ENCODE peak calls at places on chromosomes 13 and 19, in four cellular contexts. B is H9, U is lower leg skin, C is tibial artery. F is an unnamed sample.

GRCh38 chr19:47891923-47892666 is 6.0 kb upstream of the SULT2A1 start:
- DNase-seq in B (peak), C (no peak), U (peak), F (no peak)

GRCh38 chr19:38691938-38692457 is 44.5 kb downstream of the ACTN4 start:
- DNase-seq in B (no peak), U (no peak), C (peak), F (no peak)

GRCh38 chr19:245457-245856 is 45.7 kb downstream of the PLPP2 start:
- DNase-seq in B (no peak), C (no peak), U (no peak), F (no peak)

GRCh38 chr19:41705393-41706174 is 2.8 kb upstream of the CEACAM5 start:
- DNase-seq in B (peak), U (peak), C (no peak), F (no peak)

GRCh38 chr19:55344444-55344843 is 4.8 kb downstream of the KMT5C start:
- DNase-seq in B (no peak), C (no peak), U (no peak), F (no peak)

GRCh38 chr19:19613456-19613855 is 5.0 kb downstream of the PBX4 start:
- DNase-seq in B (no peak), U (no peak), C (no peak), F (no peak)

GRCh38 chr19:55441692-55442321 is 1.3 kb downstream of the SHISA7 start:
- DNase-seq in C (no peak), U (no peak), B (peak), F (no peak)

GRCh38 chr13:25378528-25378927 is 6.8 kb downstream of the ATP8A2 start:
- DNase-seq in C (no peak), B (no peak), U (no peak), F (no peak)

GRCh38 chr13:33207616-33207964 is 78.0 kb downstream of the STARD13 start:
- DNase-seq in U (no peak), C (no peak), B (no peak), F (peak)

GRCh38 chr13:39410089-39410901 is 192.7 kb downstream of the LHFPL6 start:
- DNase-seq in U (no peak), B (no peak), C (no peak), F (no peak)

GRCh38 chr13:25473864-25474263 is 102.1 kb downstream of the ATP8A2 start:
- DNase-seq in U (no peak), B (no peak), C (no peak), F (no peak)

GRCh38 chr19:49555600-49556411 is 24.6 kb downstream of the NOSIP start:
- DNase-seq in C (peak), B (peak), U (peak), F (no peak)

GRCh38 chr19:37963190-37963947 is 56.4 kb downstream of the SIPA1L3 start:
- DNase-seq in B (no peak), U (peak), C (no peak), F (no peak)

GRCh38 chr19:48152552-48152951 is 17.6 kb downstream of the LIG1 start:
- DNase-seq in C (peak), B (peak), U (peak), F (peak)

GRCh38 chr19:40717325-40717879 is 490 bp downstream of the ITPKC start:
- DNase-seq in C (peak), B (no peak), U (peak), F (peak)

GRCh38 chr13:30042272-30042671 is 191.9 kb upstream of the UBL3 start:
- DNase-seq in U (no peak), B (no peak), C (no peak), F (no peak)

GRCh38 chr19:43489310-43489709 is 15.2 kb downstream of the PHLDB3 start:
- DNase-seq in U (no peak), C (no peak), B (no peak), F (peak)

GRCh38 chr19:47032171-47032811 is 12.7 kb downstream of the NPAS1 start:
- DNase-seq in B (peak), C (no peak), U (no peak), F (peak)

GRCh38 chr19:14530005-14530348 is 583 bp downstream of the TECR start:
- DNase-seq in B (no peak), U (no peak), C (no peak), F (no peak)

GRCh38 chr13:73058432-73058740 is 419 bp upstream of the KLF5 start:
- DNase-seq in U (no peak), B (no peak), C (no peak), F (no peak)

GRCh38 chr19:14081797-14082674 is 3.5 kb downstream of the C19orf67 start:
- DNase-seq in C (peak), B (no peak), U (no peak), F (peak)

GRCh38 chr13:106205871-106206270 is 329.6 kb downstream of the EFNB2 start:
- DNase-seq in C (no peak), U (no peak), B (no peak), F (no peak)

GRCh38 chr13:77061362-77061761 is 34.4 kb upstream of the FBXL3 start:
- DNase-seq in C (no peak), B (no peak), U (no peak), F (no peak)

GRCh38 chr19:34088292-34088691 is 84.0 kb upstream of the LSM14A start:
- DNase-seq in B (no peak), U (no peak), C (no peak), F (no peak)

GRCh38 chr13:66618702-66619101 is 611.4 kb downstream of the PCDH9 start:
- DNase-seq in U (no peak), C (no peak), B (no peak), F (no peak)

GRCh38 chr13:46839399-46839798 is 42.4 kb upstream of the ESD start:
- DNase-seq in U (no peak), B (no peak), C (no peak), F (no peak)

GRCh38 chr19:50002386-50002960 is 22.7 kb downstream of the VRK3 start:
- DNase-seq in C (no peak), U (no peak), B (no peak), F (no peak)

DNA sequence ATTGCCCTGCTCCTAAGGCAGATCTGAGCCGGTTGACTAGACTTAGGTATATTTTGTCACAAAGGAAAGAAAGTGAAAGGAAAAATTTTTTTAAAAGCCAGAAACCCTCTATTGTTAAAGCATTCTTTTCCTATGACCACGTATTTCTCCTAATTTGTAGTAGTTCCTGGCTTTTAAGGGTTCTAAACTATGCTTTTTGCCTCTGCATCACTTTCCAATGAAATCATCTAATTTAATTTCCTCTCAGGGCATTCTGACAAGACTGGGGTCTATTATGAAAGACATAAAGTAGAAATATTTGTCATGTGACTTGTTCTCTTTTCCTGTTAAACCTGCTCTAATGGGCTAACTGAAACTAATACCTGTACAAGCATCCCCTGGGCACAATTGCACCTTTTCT is 233.0 kb upstream of the PRR20A start:
- DNase-seq in B (no peak), C (no peak), U (no peak), F (no peak)
- TF ChIP-seq CTCF in B (no peak), C (no peak), U (no peak), F (no peak)

DNA sequence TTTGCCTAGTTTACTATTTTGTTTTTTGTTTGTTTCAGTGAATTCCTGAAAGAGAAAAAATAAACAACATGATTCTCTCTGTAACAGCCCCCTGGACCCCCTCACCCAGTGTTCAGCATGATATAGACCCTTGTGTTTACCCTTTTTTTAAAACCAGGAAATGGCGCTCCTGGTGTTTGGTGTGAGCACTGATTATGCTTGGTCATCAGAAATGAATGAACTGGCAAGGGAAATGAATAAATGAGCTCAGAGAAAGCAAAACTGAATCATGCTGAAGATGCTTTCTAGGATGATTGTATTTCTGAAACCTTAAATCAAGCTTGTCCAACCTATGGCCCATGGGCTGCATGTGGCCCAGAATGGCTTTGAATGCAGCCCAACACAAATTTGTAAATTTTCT is 22.1 kb downstream of the WASF3 start:
- DNase-seq in U (no peak), B (no peak), C (no peak), F (no peak)
- TF ChIP-seq CTCF in U (no peak), B (peak), C (no peak), F (no peak)

GRCh38 chr19:51529301-51529700 is 2.2 kb downstream of the SIGLEC6 start:
- DNase-seq in C (no peak), B (no peak), U (no peak), F (no peak)
- TF ChIP-seq CTCF in C (no peak), B (no peak), U (no peak), F (no peak)

GRCh38 chr13:23899555-23899954 is 2.3 kb upstream of the C1QTNF9B start:
- DNase-seq in U (no peak), C (peak), B (no peak), F (peak)
- TF ChIP-seq CTCF in U (no peak), C (no peak), B (peak), F (peak)

DNA sequence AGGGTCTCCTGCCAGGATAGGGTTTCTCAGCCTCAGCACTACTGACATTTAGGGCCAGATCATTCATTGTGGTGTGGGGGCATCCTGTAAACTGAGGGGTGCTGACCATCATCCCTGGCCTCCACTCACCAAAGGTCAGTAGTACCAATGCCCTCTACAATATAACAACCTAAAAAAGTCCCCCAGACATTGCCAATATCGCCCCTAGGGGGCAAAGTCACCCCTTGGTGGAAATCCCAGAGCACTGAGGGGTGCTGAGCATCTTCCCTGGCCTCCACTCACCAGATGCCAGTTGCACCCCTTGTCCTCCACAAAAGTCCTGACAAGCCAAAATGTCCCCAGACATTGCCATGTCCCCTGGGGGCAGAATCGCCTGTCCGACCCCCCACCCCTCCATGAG is 21.6 kb downstream of the CPAMD8 start:
- DNase-seq in C (no peak), B (no peak), U (no peak), F (no peak)
- TF ChIP-seq CTCF in C (no peak), B (peak), U (no peak), F (no peak)

GRCh38 chr13:111370147-111370546 is 49.7 kb downstream of the TEX29 start:
- DNase-seq in U (no peak), B (no peak), C (no peak), F (no peak)

GRCh38 chr13:111368091-111368490 is 47.6 kb downstream of the TEX29 start:
- DNase-seq in B (no peak), C (no peak), U (no peak), F (no peak)

GRCh38 chr13:111365149-111366005 is 44.9 kb downstream of the TEX29 start:
- DNase-seq in B (no peak), U (no peak), C (no peak), F (no peak)

GRCh38 chr13:111370570-111371150 is 50.2 kb downstream of the TEX29 start:
- DNase-seq in C (no peak), U (peak), B (no peak), F (no peak)

DNA sequence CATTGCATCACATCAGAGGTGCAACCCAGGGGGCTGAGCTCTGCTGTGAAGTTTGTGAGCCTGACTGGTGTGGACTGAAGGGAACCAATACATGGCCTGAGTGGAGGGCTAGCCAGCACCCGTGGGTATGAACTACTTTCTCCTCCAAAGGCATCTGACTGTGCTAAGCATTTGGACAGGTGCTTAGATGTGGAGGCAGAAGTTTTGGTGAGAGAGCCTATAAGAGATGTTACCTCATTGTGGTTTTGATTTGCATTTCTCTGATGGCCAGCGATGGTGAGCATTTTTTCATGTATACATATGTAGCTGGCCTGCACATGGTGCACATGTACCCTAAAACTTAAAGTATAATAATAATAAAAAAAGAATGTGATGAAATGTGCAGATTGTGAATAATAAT is 46.9 kb downstream of the TEX29 start:
- DNase-seq in C (no peak), B (no peak), U (no peak), F (no peak)
- TF ChIP-seq CTCF in C (no peak), B (no peak), U (no peak), F (no peak)

F was measured in heart right ventricle.